ENCODE peak calls at places on chromosomes 16 and 17, in six cellular contexts. Q, K, C, F, S and Z are unnamed samples.

GRCh38 chr17:14805348-14805747 is 459.8 kb downstream of the PMP22 start:
- DNase-seq in Q (no peak), K (no peak), C (no peak), F (no peak), S (no peak), Z (no peak)

GRCh38 chr17:61385869-61386245 is 13.8 kb upstream of the TBX2 start:
- DNase-seq in Q (no peak), K (no peak), C (peak; percentile 21), F (no peak), S (no peak), Z (no peak)

GRCh38 chr17:79720705-79721295 is 9.9 kb upstream of the ENPP7 start:
- DNase-seq in Q (no peak), K (no peak), C (no peak), F (no peak), S (no peak), Z (no peak)

GRCh38 chr17:79854080-79854861 is 15.0 kb upstream of the CBX4 start:
- DNase-seq in Q (no peak), K (peak; percentile 40), C (no peak), F (no peak), S (no peak), Z (no peak)

GRCh38 chr16:6573577-6573976 is 759.1 kb upstream of the RBFOX1 start:
- DNase-seq in Q (no peak), K (no peak), C (peak; percentile 65), F (no peak), S (no peak), Z (no peak)

GRCh38 chr17:2082003-2082862 is 27.3 kb downstream of the HIC1 start:
- DNase-seq in Q (no peak), K (no peak), C (no peak), F (no peak), S (no peak), Z (no peak)

GRCh38 chr16:73231969-73232554 is 184.1 kb upstream of the ZFHX3 start:
- DNase-seq in Q (no peak), K (no peak), C (no peak), F (no peak), S (no peak), Z (no peak)

GRCh38 chr17:20273741-20274500 is 193.4 kb downstream of the LGALS9B start:
- DNase-seq in Q (no peak), K (no peak), C (no peak), F (no peak), S (no peak), Z (peak; percentile 49)

GRCh38 chr17:74842599-74843351 is 16.9 kb downstream of the GRIN2C start:
- DNase-seq in Q (peak; percentile 62), K (peak; percentile 89), C (peak; percentile 80), F (no peak), S (peak; percentile 83), Z (peak; percentile 35)

GRCh38 chr17:33389506-33390141 is 96.5 kb upstream of the ASIC2 start:
- DNase-seq in Q (no peak), K (no peak), C (no peak), F (no peak), S (no peak), Z (no peak)

GRCh38 chr17:83148317-83149044 is 69.1 kb downstream of the METRNL start:
- DNase-seq in Q (no peak), K (no peak), C (no peak), F (peak; percentile 75), S (no peak), Z (no peak)

GRCh38 chr16:1429631-1430030 is 1.2 kb upstream of the PERCC1 start:
- DNase-seq in Q (no peak), K (no peak), C (no peak), F (no peak), S (peak; percentile 25), Z (no peak)

GRCh38 chr17:74758846-74759163 is 10.4 kb downstream of the NHERF1 start:
- DNase-seq in Q (no peak), K (no peak), C (peak; percentile 77), F (no peak), S (peak; percentile 59), Z (peak; percentile 51)

GRCh38 chr17:76911299-76912007 is 43.2 kb downstream of the MGAT5B start:
- DNase-seq in Q (no peak), K (peak; percentile 11), C (no peak), F (no peak), S (no peak), Z (no peak)

GRCh38 chr16:89237733-89238132 is 20.2 kb downstream of the ZNF778 start:
- DNase-seq in Q (no peak), K (no peak), C (no peak), F (no peak), S (no peak), Z (no peak)

GRCh38 chr17:8337802-8338744 is 1.6 kb upstream of the ODF4 start:
- DNase-seq in Q (no peak), K (no peak), C (no peak), F (no peak), S (no peak), Z (no peak)

GRCh38 chr16:68091604-68092261 is 6.6 kb downstream of the NFATC3 start:
- DNase-seq in Q (no peak), K (peak; percentile 5), C (no peak), F (no peak), S (no peak), Z (no peak)

GRCh38 chr17:70855401-70856054 is 686.2 kb downstream of the KCNJ2 start:
- DNase-seq in Q (no peak), K (no peak), C (no peak), F (no peak), S (no peak), Z (no peak)

GRCh38 chr16:8795818-8796217 is 1.6 kb downstream of the TMEM186 start:
- DNase-seq in Q (no peak), K (no peak), C (no peak), F (no peak), S (no peak), Z (no peak)

GRCh38 chr17:75412455-75413317 is 7.2 kb upstream of the GRB2 start:
- DNase-seq in Q (peak; percentile 71), K (no peak), C (peak; percentile 60), F (no peak), S (peak; percentile 68), Z (peak; percentile 88)

GRCh38 chr17:48068491-48068961 is 20.4 kb downstream of the NFE2L1 start:
- DNase-seq in Q (no peak), K (no peak), C (no peak), F (no peak), S (no peak), Z (peak; percentile 38)

GRCh38 chr17:48071654-48072053 is 23.5 kb downstream of the NFE2L1 start:
- DNase-seq in Q (no peak), K (no peak), C (no peak), F (no peak), S (no peak), Z (no peak)

GRCh38 chr17:48070195-48070594 is 22.0 kb downstream of the NFE2L1 start:
- DNase-seq in Q (no peak), K (no peak), C (no peak), F (no peak), S (no peak), Z (no peak)

GRCh38 chr17:48077555-48077954 is 23.7 kb downstream of the CBX1 start:
- DNase-seq in Q (no peak), K (no peak), C (no peak), F (peak; percentile 7), S (no peak), Z (no peak)

GRCh38 chr17:48074322-48075054 is 26.3 kb downstream of the NFE2L1 start:
- DNase-seq in Q (peak; percentile 88), K (no peak), C (no peak), F (peak; percentile 32), S (no peak), Z (peak; percentile 89)
- TF ChIP-seq CTCF in Q (peak; percentile 82), K (peak; percentile 89), C (peak; percentile 35), F (peak; percentile 93), S (peak; percentile 90), Z (peak; percentile 79)

GRCh38 chr17:50177983-50178834 is 12.4 kb downstream of the SGCA start:
- DNase-seq in Q (peak; percentile 73), K (peak; percentile 89), C (peak; percentile 80), F (peak; percentile 99), S (peak; percentile 74), Z (peak; percentile 70)

GRCh38 chr17:50174444-50174843 is 8.6 kb downstream of the SGCA start:
- DNase-seq in Q (no peak), K (peak; percentile 47), C (no peak), F (no peak), S (no peak), Z (no peak)

GRCh38 chr17:50175035-50175788 is 9.4 kb downstream of the SGCA start:
- DNase-seq in Q (no peak), K (peak; percentile 56), C (no peak), F (no peak), S (no peak), Z (no peak)

GRCh38 chr17:50177476-50177875 is 11.7 kb downstream of the SGCA start:
- DNase-seq in Q (no peak), K (no peak), C (no peak), F (no peak), S (no peak), Z (no peak)

DNA sequence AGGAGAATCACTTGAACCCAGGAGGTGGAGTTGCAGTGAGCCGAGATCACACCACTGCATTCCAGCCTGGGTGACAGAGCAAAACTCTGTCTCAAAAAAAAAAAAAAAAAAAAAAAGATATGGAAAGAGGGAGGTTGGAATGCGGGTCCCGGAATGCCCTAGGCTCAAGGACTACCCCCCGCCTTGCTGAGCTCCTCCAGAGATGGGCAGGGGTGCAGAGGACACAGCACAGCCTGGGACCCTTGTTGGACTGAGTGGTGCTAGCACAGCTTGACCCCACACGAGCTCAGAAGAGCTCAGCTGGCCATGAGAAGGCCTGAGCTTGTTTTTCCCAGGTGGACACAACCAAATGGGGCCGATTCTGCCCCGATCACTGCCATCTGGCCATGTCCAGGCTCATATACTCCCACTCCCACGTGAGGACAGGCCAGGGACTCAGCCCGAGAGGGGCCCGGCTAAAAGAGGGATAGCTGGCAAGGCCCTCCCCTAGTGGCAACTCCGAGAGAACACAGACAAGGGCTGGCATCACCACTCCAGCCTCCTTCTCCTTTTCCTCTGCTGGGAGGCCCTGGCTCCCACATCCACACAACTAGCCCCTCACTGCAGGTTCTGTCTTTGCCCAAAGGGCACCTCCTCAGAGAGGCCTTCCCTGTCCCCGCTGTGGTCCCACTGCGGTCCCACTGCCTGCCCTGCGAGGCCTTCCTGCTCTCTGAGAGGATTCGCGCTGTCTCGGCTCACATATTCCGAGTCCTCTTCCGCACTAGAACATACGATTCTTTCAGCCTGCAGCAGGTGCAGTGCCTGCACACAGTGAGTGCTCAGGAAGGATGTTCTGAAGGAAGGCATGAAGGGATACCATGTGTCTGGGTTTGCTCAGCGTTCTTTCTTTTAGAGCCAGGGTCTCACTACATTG is 11.0 kb downstream of the SGCA start:
- DNase-seq in Q (no peak), K (peak; percentile 44), C (no peak), F (no peak), S (no peak), Z (no peak)
- TF ChIP-seq CTCF in Q (no peak), K (no peak), C (no peak), F (peak; percentile 51), S (no peak), Z (no peak)

DNA sequence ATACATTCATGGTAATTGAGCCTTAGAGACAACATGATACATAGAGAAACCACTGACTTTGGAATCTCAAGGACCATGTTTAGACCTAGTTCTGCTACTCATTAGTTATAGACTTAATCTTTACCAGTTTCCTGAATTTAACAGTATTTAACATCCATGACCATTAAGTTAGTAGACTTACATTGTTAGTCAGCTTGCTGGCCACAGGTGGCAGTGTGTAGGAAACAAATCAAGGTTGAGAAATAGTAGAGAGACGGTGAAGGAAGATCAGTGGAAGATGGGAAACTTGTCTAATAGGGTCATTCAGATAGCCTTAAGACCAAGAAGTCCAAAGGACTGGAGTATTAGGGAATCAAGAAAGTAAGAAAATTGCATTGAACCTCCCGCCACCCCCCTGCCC is 31.0 kb downstream of the OMG start:
- DNase-seq in Q (no peak), K (no peak), C (no peak), F (no peak), S (no peak), Z (no peak)
- TF ChIP-seq CTCF in Q (no peak), K (no peak), C (no peak), F (peak; percentile 53), S (peak; percentile 40), Z (no peak)

GRCh38 chr16:85454171-85454883 is 158.8 kb upstream of the GSE1 start:
- DNase-seq in Q (no peak), K (no peak), C (no peak), F (no peak), S (no peak), Z (no peak)
- TF ChIP-seq CTCF in Q (no peak), K (no peak), C (no peak), F (no peak), S (no peak), Z (no peak)